ENCODE peak calls at places on chromosomes 2 and 18, in eight cellular contexts. One of them, this sample, is unnamed.

GRCh38 chr2:233422050-233422639 is 67.9 kb downstream of the DGKD start:
- DNase-seq in A549: peak; percentile 75
- DNase-seq in neuronal stem cell: no peak
- DNase-seq in endodermal cell: no peak
- DNase-seq in upper lobe of right lung: peak; percentile 94
- DNase-seq in AG04450: no peak
- DNase-seq in left lung: peak; percentile 90
- DNase-seq in colonic mucosa: peak; percentile 89
- DNase-seq in this sample: peak; percentile 80

GRCh38 chr18:36786686-36787085 is 42.1 kb downstream of the TPGS2 start:
- DNase-seq in A549: no peak
- DNase-seq in neuronal stem cell: no peak
- DNase-seq in endodermal cell: no peak
- DNase-seq in upper lobe of right lung: peak; percentile 71
- DNase-seq in AG04450: no peak
- DNase-seq in left lung: peak; percentile 45
- DNase-seq in colonic mucosa: no peak
- DNase-seq in this sample: no peak

GRCh38 chr18:13611616-13612110 is 114.7 kb downstream of the FAM210A start:
- DNase-seq in A549: no peak
- DNase-seq in neuronal stem cell: peak; percentile 17
- DNase-seq in endodermal cell: peak; percentile 55
- DNase-seq in upper lobe of right lung: no peak
- DNase-seq in AG04450: no peak
- DNase-seq in left lung: peak; percentile 54
- DNase-seq in colonic mucosa: no peak
- DNase-seq in this sample: peak; percentile 65

GRCh38 chr18:72692595-72692994 is 148.5 kb upstream of the CBLN2 start:
- DNase-seq in A549: no peak
- DNase-seq in neuronal stem cell: no peak
- DNase-seq in endodermal cell: no peak
- DNase-seq in upper lobe of right lung: no peak
- DNase-seq in AG04450: no peak
- DNase-seq in left lung: no peak
- DNase-seq in colonic mucosa: no peak
- DNase-seq in this sample: no peak

GRCh38 chr2:35081001-35081628 is 1274.5 kb upstream of the CRIM1 start:
- DNase-seq in A549: peak; percentile 6
- DNase-seq in neuronal stem cell: no peak
- DNase-seq in endodermal cell: no peak
- DNase-seq in upper lobe of right lung: no peak
- DNase-seq in AG04450: no peak
- DNase-seq in left lung: no peak
- DNase-seq in colonic mucosa: no peak
- DNase-seq in this sample: no peak

GRCh38 chr2:241812730-241813079 is 3.7 kb downstream of the NEU4 start:
- DNase-seq in A549: no peak
- DNase-seq in neuronal stem cell: no peak
- DNase-seq in endodermal cell: no peak
- DNase-seq in upper lobe of right lung: no peak
- DNase-seq in AG04450: no peak
- DNase-seq in left lung: no peak
- DNase-seq in colonic mucosa: no peak
- DNase-seq in this sample: no peak

GRCh38 chr2:15313657-15314056 is 247.5 kb downstream of the NBAS start:
- DNase-seq in A549: no peak
- DNase-seq in neuronal stem cell: no peak
- DNase-seq in endodermal cell: no peak
- DNase-seq in upper lobe of right lung: no peak
- DNase-seq in AG04450: peak; percentile 18
- DNase-seq in left lung: no peak
- DNase-seq in colonic mucosa: no peak
- DNase-seq in this sample: no peak

GRCh38 chr18:75104483-75104882 is 104.5 kb downstream of the PTGR3 start:
- DNase-seq in A549: no peak
- DNase-seq in neuronal stem cell: no peak
- DNase-seq in endodermal cell: no peak
- DNase-seq in upper lobe of right lung: no peak
- DNase-seq in AG04450: no peak
- DNase-seq in left lung: peak; percentile 18
- DNase-seq in colonic mucosa: no peak
- DNase-seq in this sample: no peak

GRCh38 chr2:239006886-239007285 is 159.0 kb downstream of the TWIST2 start:
- DNase-seq in A549: no peak
- DNase-seq in neuronal stem cell: no peak
- DNase-seq in endodermal cell: peak; percentile 3
- DNase-seq in upper lobe of right lung: no peak
- DNase-seq in AG04450: no peak
- DNase-seq in left lung: no peak
- DNase-seq in colonic mucosa: no peak
- DNase-seq in this sample: peak; percentile 22

GRCh38 chr18:6327895-6328623 is 86.7 kb downstream of the L3MBTL4 start:
- DNase-seq in A549: no peak
- DNase-seq in neuronal stem cell: no peak
- DNase-seq in endodermal cell: no peak
- DNase-seq in upper lobe of right lung: no peak
- DNase-seq in AG04450: no peak
- DNase-seq in left lung: no peak
- DNase-seq in colonic mucosa: no peak
- DNase-seq in this sample: no peak

GRCh38 chr2:56113571-56113970 is 70.2 kb upstream of the CCDC85A start:
- DNase-seq in A549: no peak
- DNase-seq in neuronal stem cell: no peak
- DNase-seq in endodermal cell: no peak
- DNase-seq in upper lobe of right lung: no peak
- DNase-seq in AG04450: no peak
- DNase-seq in left lung: no peak
- DNase-seq in colonic mucosa: no peak
- DNase-seq in this sample: no peak

GRCh38 chr2:99480390-99480789 is 9.4 kb downstream of the REV1 start:
- DNase-seq in A549: no peak
- DNase-seq in neuronal stem cell: no peak
- DNase-seq in endodermal cell: no peak
- DNase-seq in upper lobe of right lung: no peak
- DNase-seq in AG04450: no peak
- DNase-seq in left lung: no peak
- DNase-seq in colonic mucosa: no peak
- DNase-seq in this sample: no peak

GRCh38 chr2:172693037-172693436 is 42.6 kb upstream of the RAPGEF4 start:
- DNase-seq in A549: peak; percentile 78
- DNase-seq in neuronal stem cell: no peak
- DNase-seq in endodermal cell: no peak
- DNase-seq in upper lobe of right lung: no peak
- DNase-seq in AG04450: peak; percentile 92
- DNase-seq in left lung: peak; percentile 50
- DNase-seq in colonic mucosa: peak; percentile 81
- DNase-seq in this sample: peak; percentile 82

GRCh38 chr2:72851333-72851732 is 25.5 kb upstream of the EXOC6B start:
- DNase-seq in A549: no peak
- DNase-seq in neuronal stem cell: no peak
- DNase-seq in endodermal cell: peak; percentile 85
- DNase-seq in upper lobe of right lung: no peak
- DNase-seq in AG04450: no peak
- DNase-seq in left lung: no peak
- DNase-seq in colonic mucosa: no peak
- DNase-seq in this sample: no peak

GRCh38 chr2:103119352-103119751 is 357.5 kb downstream of the TMEM182 start:
- DNase-seq in A549: no peak
- DNase-seq in neuronal stem cell: no peak
- DNase-seq in endodermal cell: no peak
- DNase-seq in upper lobe of right lung: no peak
- DNase-seq in AG04450: no peak
- DNase-seq in left lung: no peak
- DNase-seq in colonic mucosa: no peak
- DNase-seq in this sample: no peak

GRCh38 chr2:9378433-9379371 is 44.6 kb downstream of the ITGB1BP1 start:
- DNase-seq in A549: peak; percentile 82
- DNase-seq in neuronal stem cell: no peak
- DNase-seq in endodermal cell: peak; percentile 71
- DNase-seq in upper lobe of right lung: peak; percentile 53
- DNase-seq in AG04450: peak; percentile 61
- DNase-seq in left lung: peak; percentile 49
- DNase-seq in colonic mucosa: no peak
- DNase-seq in this sample: no peak

GRCh38 chr18:26480897-26481795 is 67.2 kb downstream of the KCTD1 start:
- DNase-seq in A549: peak; percentile 68
- DNase-seq in neuronal stem cell: no peak
- DNase-seq in endodermal cell: no peak
- DNase-seq in upper lobe of right lung: no peak
- DNase-seq in AG04450: peak; percentile 74
- DNase-seq in left lung: no peak
- DNase-seq in colonic mucosa: no peak
- DNase-seq in this sample: no peak

GRCh38 chr2:79219383-79219988 is 59.9 kb upstream of the REG3A start:
- DNase-seq in A549: peak; percentile 19
- DNase-seq in neuronal stem cell: peak; percentile 56
- DNase-seq in endodermal cell: peak; percentile 81
- DNase-seq in upper lobe of right lung: no peak
- DNase-seq in AG04450: no peak
- DNase-seq in left lung: no peak
- DNase-seq in colonic mucosa: peak; percentile 43
- DNase-seq in this sample: no peak

GRCh38 chr2:144372484-144373195 is 147.3 kb downstream of the ZEB2 start:
- DNase-seq in A549: no peak
- DNase-seq in neuronal stem cell: no peak
- DNase-seq in endodermal cell: no peak
- DNase-seq in upper lobe of right lung: no peak
- DNase-seq in AG04450: no peak
- DNase-seq in left lung: no peak
- DNase-seq in colonic mucosa: no peak
- DNase-seq in this sample: no peak

GRCh38 chr2:235311044-235311443 is 182.8 kb upstream of the AGAP1 start:
- DNase-seq in A549: no peak
- DNase-seq in neuronal stem cell: no peak
- DNase-seq in endodermal cell: no peak
- DNase-seq in upper lobe of right lung: no peak
- DNase-seq in AG04450: no peak
- DNase-seq in left lung: no peak
- DNase-seq in colonic mucosa: no peak
- DNase-seq in this sample: no peak

GRCh38 chr18:66119347-66119746 is 368.5 kb downstream of the CDH7 start:
- DNase-seq in A549: no peak
- DNase-seq in neuronal stem cell: no peak
- DNase-seq in endodermal cell: no peak
- DNase-seq in upper lobe of right lung: no peak
- DNase-seq in AG04450: no peak
- DNase-seq in left lung: no peak
- DNase-seq in colonic mucosa: no peak
- DNase-seq in this sample: no peak
- H3K9me3 ChIP-seq in A549: no peaks in the 10 kb centered on the region
- H3K9me3 ChIP-seq in neuronal stem cell: no peaks in the 10 kb centered on the region
- H3K9me3 ChIP-seq in endodermal cell: no peaks in the 10 kb centered on the region
- H3K9me3 ChIP-seq in upper lobe of right lung: no peaks in the 10 kb centered on the region
- H3K9me3 ChIP-seq in AG04450: no peaks in the 10 kb centered on the region
- H3K9me3 ChIP-seq in left lung: no peaks in the 10 kb centered on the region
- H3K9me3 ChIP-seq in colonic mucosa: no peaks in the 10 kb centered on the region
- H3K9me3 ChIP-seq in this sample: no peaks in the 10 kb centered on the region

GRCh38 chr18:24033644-24034412 is 19.3 kb downstream of the TTC39C start:
- DNase-seq in A549: no peak
- DNase-seq in neuronal stem cell: no peak
- DNase-seq in endodermal cell: no peak
- DNase-seq in upper lobe of right lung: no peak
- DNase-seq in AG04450: no peak
- DNase-seq in left lung: no peak
- DNase-seq in colonic mucosa: no peak
- DNase-seq in this sample: no peak

GRCh38 chr18:24043403-24043802 is 28.8 kb downstream of the TTC39C start:
- DNase-seq in A549: no peak
- DNase-seq in neuronal stem cell: no peak
- DNase-seq in endodermal cell: no peak
- DNase-seq in upper lobe of right lung: no peak
- DNase-seq in AG04450: no peak
- DNase-seq in left lung: no peak
- DNase-seq in colonic mucosa: no peak
- DNase-seq in this sample: no peak

DNA sequence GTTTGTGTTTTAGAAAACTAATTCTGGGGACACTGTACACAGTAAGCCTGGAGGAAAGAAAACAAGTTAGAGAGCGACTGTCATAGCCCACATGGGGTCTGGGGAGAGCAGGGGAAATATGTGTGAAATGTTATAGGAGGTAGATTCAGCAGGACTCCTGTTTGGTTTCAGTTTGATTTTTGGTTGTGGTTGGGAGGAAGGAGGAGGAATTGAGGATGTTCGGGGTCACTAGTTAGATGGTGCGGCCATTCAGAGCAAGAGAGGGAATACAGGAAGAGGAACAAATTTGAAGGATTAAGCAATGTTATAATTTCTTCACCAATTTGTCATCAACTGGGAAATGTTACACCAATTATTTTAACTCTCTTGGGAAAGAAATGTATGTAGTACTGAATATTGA is 25.1 kb downstream of the TTC39C start:
- DNase-seq in A549: no peak
- DNase-seq in neuronal stem cell: no peak
- DNase-seq in endodermal cell: no peak
- DNase-seq in upper lobe of right lung: no peak
- DNase-seq in AG04450: no peak
- DNase-seq in left lung: no peak
- DNase-seq in colonic mucosa: no peak
- DNase-seq in this sample: no peak
- H3K9me3 ChIP-seq in A549: no peaks in the 10 kb centered on the region
- H3K9me3 ChIP-seq in neuronal stem cell: peaks cover 5% of the 10 kb centered on the region
- H3K9me3 ChIP-seq in endodermal cell: peaks cover 11% of the 10 kb centered on the region
- H3K9me3 ChIP-seq in upper lobe of right lung: no peaks in the 10 kb centered on the region
- H3K9me3 ChIP-seq in AG04450: no peaks in the 10 kb centered on the region
- H3K9me3 ChIP-seq in left lung: no peaks in the 10 kb centered on the region
- H3K9me3 ChIP-seq in colonic mucosa: no peaks in the 10 kb centered on the region
- H3K9me3 ChIP-seq in this sample: no peaks in the 10 kb centered on the region

DNA sequence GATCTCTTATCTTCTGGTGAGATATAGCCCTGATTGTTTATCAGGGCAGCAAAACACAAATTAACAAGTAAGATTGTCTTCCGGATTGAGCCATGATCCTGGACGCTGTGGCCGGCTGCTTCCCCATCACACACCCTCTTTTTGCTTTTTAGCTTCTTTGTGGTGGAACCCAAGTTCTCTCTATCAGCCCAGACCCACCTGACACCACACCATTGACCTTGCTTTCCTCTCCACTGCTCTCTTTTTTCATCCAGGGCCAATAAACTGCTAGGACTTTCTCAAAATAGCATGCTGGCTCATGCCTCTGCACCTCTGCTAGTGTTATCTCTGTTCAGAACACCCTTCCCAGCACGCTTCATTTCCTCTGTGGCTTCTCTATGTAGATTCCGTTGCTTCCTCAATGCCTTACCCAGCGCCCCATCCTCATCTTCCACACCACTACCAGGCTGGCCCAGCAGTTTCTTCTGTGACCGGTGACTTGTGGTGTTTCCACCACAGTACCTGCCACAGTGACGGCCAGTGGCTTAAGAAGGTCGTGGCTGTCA is 111.7 kb upstream of the CNTNAP5 start:
- DNase-seq in A549: no peak
- DNase-seq in neuronal stem cell: no peak
- DNase-seq in endodermal cell: no peak
- DNase-seq in upper lobe of right lung: no peak
- DNase-seq in AG04450: no peak
- DNase-seq in left lung: no peak
- DNase-seq in colonic mucosa: no peak
- DNase-seq in this sample: no peak
- H3K9me3 ChIP-seq in A549: no peaks in the 10 kb centered on the region
- H3K9me3 ChIP-seq in neuronal stem cell: no peaks in the 10 kb centered on the region
- H3K9me3 ChIP-seq in endodermal cell: no peaks in the 10 kb centered on the region
- H3K9me3 ChIP-seq in upper lobe of right lung: no peaks in the 10 kb centered on the region
- H3K9me3 ChIP-seq in AG04450: peaks cover 23% of the 10 kb centered on the region
- H3K9me3 ChIP-seq in left lung: no peaks in the 10 kb centered on the region
- H3K9me3 ChIP-seq in colonic mucosa: no peaks in the 10 kb centered on the region
- H3K9me3 ChIP-seq in this sample: no peaks in the 10 kb centered on the region

GRCh38 chr2:152658221-152658620 is 59.0 kb downstream of the PRPF40A start:
- DNase-seq in A549: no peak
- DNase-seq in neuronal stem cell: no peak
- DNase-seq in endodermal cell: no peak
- DNase-seq in upper lobe of right lung: no peak
- DNase-seq in AG04450: no peak
- DNase-seq in left lung: no peak
- DNase-seq in colonic mucosa: no peak
- DNase-seq in this sample: no peak
- H3K9me3 ChIP-seq in A549: no peaks in the 10 kb centered on the region
- H3K9me3 ChIP-seq in neuronal stem cell: no peaks in the 10 kb centered on the region
- H3K9me3 ChIP-seq in endodermal cell: no peaks in the 10 kb centered on the region
- H3K9me3 ChIP-seq in upper lobe of right lung: no peaks in the 10 kb centered on the region
- H3K9me3 ChIP-seq in AG04450: no peaks in the 10 kb centered on the region
- H3K9me3 ChIP-seq in left lung: no peaks in the 10 kb centered on the region
- H3K9me3 ChIP-seq in colonic mucosa: no peaks in the 10 kb centered on the region
- H3K9me3 ChIP-seq in this sample: no peaks in the 10 kb centered on the region

This sample was measured in Peyer's patch.